ENCODE peak calls at places on chromosomes 6 and 20, in four cellular contexts. E is AG09309, M is B cell, X is mesothelial cell of epicardium. I is an unnamed sample.
A peak's percentile ranks its signal among the peaks of the same experiment; 100 is the strongest.

GRCh38 chr6:25590986-25591385 is 61.0 kb upstream of the SCGN start:
- DNase-seq in E (no peak), X (no peak), M (no peak), I (no peak)

GRCh38 chr20:58192567-58192966 is 35.9 kb downstream of the ANKRD60 start:
- DNase-seq in M (peak; percentile 30), E (no peak), X (no peak), I (peak; percentile 42)

GRCh38 chr6:106381871-106382270 is 21.4 kb downstream of the CRYBG1 start:
- DNase-seq in E (no peak), M (no peak), X (no peak), I (no peak)

GRCh38 chr20:3686867-3687321 is 5.1 kb upstream of the ADAM33 start:
- DNase-seq in E (peak; percentile 91), X (no peak), M (no peak), I (no peak)

GRCh38 chr6:6891074-6891754 is 216.5 kb upstream of the RREB1 start:
- DNase-seq in M (no peak), E (no peak), X (no peak), I (no peak)

GRCh38 chr6:18323935-18324707 is 59.8 kb upstream of the DEK start:
- DNase-seq in M (peak; percentile 59), X (no peak), E (no peak), I (peak; percentile 8)

GRCh38 chr20:11436113-11436890 is 481.4 kb upstream of the BTBD3 start:
- DNase-seq in X (no peak), E (no peak), M (no peak), I (no peak)

GRCh38 chr6:70980800-70981199 is 23.9 kb upstream of the B3GAT2 start:
- DNase-seq in M (no peak), X (no peak), E (no peak), I (no peak)

GRCh38 chr6:48111143-48111506 is at the start of gene PTCHD4:
- DNase-seq in E (peak; percentile 7), M (no peak), X (no peak), I (no peak)

GRCh38 chr6:14194483-14194882 is 76.9 kb downstream of the CD83 start:
- DNase-seq in X (no peak), E (no peak), M (no peak), I (no peak)

GRCh38 chr6:35013701-35014100 is 124.6 kb downstream of the ANKS1A start:
- DNase-seq in M (no peak), X (no peak), E (no peak), I (no peak)

GRCh38 chr20:31485450-31486339 is 10.6 kb downstream of the REM1 start:
- DNase-seq in M (no peak), X (no peak), E (no peak), I (no peak)

GRCh38 chr20:13341737-13342393 is 120.8 kb downstream of the ISM1 start:
- DNase-seq in X (no peak), M (no peak), E (no peak), I (peak; percentile 86)

GRCh38 chr6:144285798-144286502 is 815 bp downstream of the UTRN start:
- DNase-seq in E (no peak), M (peak; percentile 46), X (peak; percentile 64), I (peak; percentile 51)

GRCh38 chr6:144104898-144105487 is 9.6 kb upstream of the SF3B5 start:
- DNase-seq in E (peak; percentile 59), M (peak; percentile 79), X (no peak), I (peak; percentile 40)

GRCh38 chr6:69179681-69180080 is 544.6 kb downstream of the ADGRB3 start:
- DNase-seq in E (no peak), X (no peak), M (no peak), I (no peak)

GRCh38 chr6:83193747-83194582 is 808 bp downstream of the RWDD2A start:
- DNase-seq in M (peak; percentile 38), X (peak; percentile 53), E (no peak), I (peak; percentile 21)

GRCh38 chr6:1267790-1268762 is 43.8 kb upstream of the FOXQ1 start:
- DNase-seq in E (no peak), M (no peak), X (no peak), I (no peak)

GRCh38 chr6:122726649-122727048 is 52.9 kb upstream of the FABP7 start:
- DNase-seq in E (no peak), M (no peak), X (no peak), I (no peak)

GRCh38 chr6:53794073-53794719 is 609 bp upstream of the LRRC1 start:
- DNase-seq in X (peak; percentile 74), E (peak; percentile 76), M (no peak), I (peak; percentile 96)

GRCh38 chr6:37566209-37566859 is 66.6 kb upstream of the CCDC167 start:
- DNase-seq in E (no peak), M (peak; percentile 85), X (peak; percentile 81), I (peak; percentile 46)

GRCh38 chr20:53597521-53598120 is 4.0 kb upstream of the ZNF217 start:
- DNase-seq in X (no peak), E (no peak), M (no peak), I (no peak)

GRCh38 chr6:52509281-52510212 is 67.3 kb downstream of the TRAM2 start:
- DNase-seq in M (no peak), X (no peak), E (no peak), I (no peak)

GRCh38 chr6:144215932-144216667 is 65.8 kb downstream of the STX11 start:
- DNase-seq in M (peak; percentile 95), E (peak; percentile 94), X (peak; percentile 99), I (peak; percentile 95)

GRCh38 chr6:93412452-93412851 is 6.9 kb downstream of the EPHA7 start:
- DNase-seq in M (no peak), X (no peak), E (no peak), I (no peak)

GRCh38 chr20:10970109-10970508 is 296.3 kb upstream of the JAG1 start:
- DNase-seq in E (no peak), X (no peak), M (no peak), I (no peak)

GRCh38 chr20:56765172-56766073 is 136.3 kb downstream of the TFAP2C start:
- DNase-seq in E (no peak), M (no peak), X (no peak), I (no peak)

GRCh38 chr20:50369225-50370035 is 140.8 kb upstream of the PTPN1 start:
- DNase-seq in M (no peak), E (no peak), X (no peak), I (no peak)

GRCh38 chr6:166268431-166268830 is 39.8 kb downstream of the PRR18 start:
- DNase-seq in X (no peak), M (no peak), E (no peak), I (no peak)

GRCh38 chr6:41442800-41443501 is 103.2 kb upstream of the FOXP4 start:
- DNase-seq in E (no peak), X (peak; percentile 87), M (peak; percentile 46), I (no peak)

GRCh38 chr6:104958720-104959452 is 2.0 kb downstream of the LIN28B start:
- DNase-seq in M (no peak), E (no peak), X (no peak), I (peak; percentile 60)

I was measured in DND-41.